ENCODE peak calls at places on chromosomes 13 and 19, in ten cellular contexts. U is skeletal muscle cell; H is amygdala; C is activated CD4-positive, CD25-positive, alpha-beta regulatory T cell treated with anti-CD3 and anti-CD28 coated beads, Interleukin-2, amount 50 U/mL, for 16 hours; K is IMR-90; W is DMS 273 treated with DMSO at 0.1 percent for 48 hours; P is left ventricle myocardium superior; B is stimulated activated CD8-positive, alpha-beta memory T cell treated with anti-CD3 and anti-CD28 coated beads, Interleukin-2, amount 100 ng/mL, for 1 hour; O is stimulated activated CD4-positive, alpha-beta T cell treated with anti-CD3 and anti-CD28 coated beads, TNF-alpha, amount 100 ng/mL, for 1 hour; Z is PC-3. Y is an unnamed sample.

GRCh38 chr19:29450306-29450705 is 75.5 kb upstream of the VSTM2B start:
- DNase-seq in U (no peak), H (no peak), C (no peak), K (no peak), W (no peak), P (no peak), B (no peak), O (no peak), Z (no peak), Y (no peak)

GRCh38 chr19:51994048-51994644 is 7.5 kb upstream of the ZNF350 start:
- DNase-seq in U (no peak), H (no peak), C (no peak), K (no peak), W (no peak), P (no peak), B (no peak), O (no peak), Z (no peak), Y (no peak)

GRCh38 chr13:114132419-114133121 is at the start of gene RASA3:
- DNase-seq in U (peak), H (no peak), C (no peak), K (peak), W (no peak), P (peak), B (peak), O (no peak), Z (peak), Y (peak)

GRCh38 chr13:107866007-107866665 is 349.2 kb downstream of the LIG4 start:
- DNase-seq in U (no peak), H (no peak), C (no peak), K (peak), W (no peak), P (no peak), B (no peak), O (no peak), Z (peak), Y (peak)

GRCh38 chr13:41487222-41487621 is 29.9 kb downstream of the RGCC start:
- DNase-seq in U (no peak), H (no peak), C (no peak), K (no peak), W (no peak), P (no peak), B (no peak), O (no peak), Z (no peak), Y (no peak)

GRCh38 chr13:24301911-24302310 is 7.5 kb upstream of the C1QTNF9 start:
- DNase-seq in U (no peak), H (no peak), C (no peak), K (no peak), W (no peak), P (no peak), B (no peak), O (no peak), Z (no peak), Y (no peak)

GRCh38 chr19:49930483-49931011 is 1.2 kb upstream of the NUP62 start:
- DNase-seq in U (no peak), H (no peak), C (no peak), K (no peak), W (no peak), P (peak), B (no peak), O (no peak), Z (peak), Y (no peak)

GRCh38 chr19:13401388-13401787 is 104.9 kb downstream of the CACNA1A start:
- DNase-seq in U (no peak), H (no peak), C (no peak), K (peak), W (peak), P (no peak), B (no peak), O (no peak), Z (peak), Y (no peak)

GRCh38 chr19:43778651-43779050 is 2.1 kb downstream of the KCNN4 start:
- DNase-seq in U (no peak), H (no peak), C (no peak), K (no peak), W (no peak), P (no peak), B (no peak), O (no peak), Z (no peak), Y (no peak)

GRCh38 chr13:32587014-32587773 is 942 bp downstream of the PDS5B start:
- DNase-seq in U (peak), H (no peak), C (peak), K (peak), W (no peak), P (peak), B (peak), O (peak), Z (peak), Y (peak)

GRCh38 chr13:114164681-114165429 is 14.2 kb upstream of the CFAP97D2 start:
- DNase-seq in U (no peak), H (no peak), C (no peak), K (no peak), W (no peak), P (no peak), B (no peak), O (no peak), Z (no peak), Y (no peak)

GRCh38 chr19:29724102-29724641 is 9.1 kb upstream of the C19orf12 start:
- DNase-seq in U (no peak), H (no peak), C (no peak), K (peak), W (no peak), P (no peak), B (no peak), O (no peak), Z (no peak), Y (no peak)

GRCh38 chr13:33285420-33286124 is at the start of gene STARD13:
- DNase-seq in U (peak), H (peak), C (no peak), K (peak), W (no peak), P (peak), B (no peak), O (no peak), Z (peak), Y (peak)

GRCh38 chr13:38135590-38135989 is 214.1 kb upstream of the UFM1 start:
- DNase-seq in U (no peak), H (no peak), C (no peak), K (no peak), W (no peak), P (no peak), B (no peak), O (no peak), Z (peak), Y (no peak)

GRCh38 chr13:97225533-97225932 is 3.4 kb downstream of the MBNL2 start:
- DNase-seq in U (no peak), H (no peak), C (no peak), K (no peak), W (no peak), P (no peak), B (no peak), O (no peak), Z (no peak), Y (no peak)

GRCh38 chr19:49556412-49557398 is 23.7 kb downstream of the NOSIP start:
- DNase-seq in U (no peak), H (no peak), C (no peak), K (no peak), W (no peak), P (no peak), B (no peak), O (no peak), Z (no peak), Y (peak)

GRCh38 chr13:31093145-31093885 is 68.4 kb downstream of the HSPH1 start:
- DNase-seq in U (no peak), H (no peak), C (no peak), K (no peak), W (no peak), P (no peak), B (no peak), O (no peak), Z (no peak), Y (no peak)

GRCh38 chr13:33493672-33494365 is 208.3 kb upstream of the STARD13 start:
- DNase-seq in U (no peak), H (no peak), C (no peak), K (no peak), W (no peak), P (no peak), B (no peak), O (no peak), Z (no peak), Y (no peak)

GRCh38 chr19:17220207-17220758 is 5.1 kb downstream of the USE1 start:
- DNase-seq in U (peak), H (no peak), C (no peak), K (peak), W (no peak), P (peak), B (no peak), O (no peak), Z (peak), Y (no peak)

GRCh38 chr13:101289764-101290163 is 126.5 kb downstream of the NALCN start:
- DNase-seq in U (no peak), H (peak), C (no peak), K (peak), W (peak), P (peak), B (no peak), O (no peak), Z (no peak), Y (no peak)

GRCh38 chr19:12866416-12867119 is 14.7 kb downstream of the DNASE2 start:
- DNase-seq in U (no peak), H (no peak), C (no peak), K (no peak), W (no peak), P (no peak), B (no peak), O (no peak), Z (no peak), Y (no peak)